ENCODE peak calls at places on chromosomes 7 and 10, in five cellular contexts. B, X, N, K and S are unnamed samples.
A peak's percentile ranks its signal among the peaks of the same experiment; 100 is the strongest.

GRCh38 chr10:110505130-110505815 is 7.6 kb downstream of the DUSP5 start:
- DNase-seq in B (no peak), X (no peak), N (no peak), K (no peak), S (no peak)

GRCh38 chr10:80104066-80104926 is 25.8 kb downstream of the TMEM254 start:
- DNase-seq in B (no peak), X (no peak), N (peak; percentile 45), K (no peak), S (no peak)

GRCh38 chr10:124152781-124153600 is 59.6 kb upstream of the CHST15 start:
- DNase-seq in B (peak; percentile 70), X (no peak), N (peak; percentile 59), K (peak; percentile 42), S (no peak)

GRCh38 chr10:78966182-78966787 is 102.5 kb upstream of the ZMIZ1 start:
- DNase-seq in B (no peak), X (no peak), N (no peak), K (no peak), S (no peak)

GRCh38 chr7:2523461-2523905 is 3.9 kb downstream of the LFNG start:
- DNase-seq in B (peak; percentile 63), X (no peak), N (no peak), K (no peak), S (no peak)

GRCh38 chr10:123997486-123998196 is 95.8 kb downstream of the CHST15 start:
- DNase-seq in B (no peak), X (peak; percentile 29), N (no peak), K (no peak), S (no peak)

GRCh38 chr7:101436857-101437576 is 74.3 kb downstream of the COL26A1 start:
- DNase-seq in B (no peak), X (no peak), N (no peak), K (peak; percentile 18), S (no peak)

GRCh38 chr7:100011516-100011915 is 3.9 kb upstream of the ZKSCAN1 start:
- DNase-seq in B (no peak), X (no peak), N (no peak), K (no peak), S (no peak)

GRCh38 chr10:19310121-19310520 is 261.5 kb downstream of the MALRD1 start:
- DNase-seq in B (no peak), X (no peak), N (no peak), K (no peak), S (no peak)

GRCh38 chr10:80702143-80702542 is 164.4 kb downstream of the SH2D4B start:
- DNase-seq in B (no peak), X (peak; percentile 79), N (no peak), K (no peak), S (no peak)

GRCh38 chr10:89283988-89284475 is 17.8 kb upstream of the IFIT2 start:
- DNase-seq in B (peak; percentile 39), X (no peak), N (no peak), K (peak; percentile 11), S (no peak)

GRCh38 chr10:13848530-13849425 is 262.0 kb downstream of the PRPF18 start:
- DNase-seq in B (no peak), X (no peak), N (no peak), K (no peak), S (no peak)

GRCh38 chr10:99318475-99318874 is 10.7 kb upstream of the CNNM1 start:
- DNase-seq in B (no peak), X (no peak), N (no peak), K (no peak), S (no peak)

GRCh38 chr10:69572159-69573055 is 815 bp downstream of the NEUROG3 start:
- DNase-seq in B (no peak), X (no peak), N (no peak), K (no peak), S (no peak)

GRCh38 chr7:100802951-100803350 is 24.4 kb downstream of the EPHB4 start:
- DNase-seq in B (no peak), X (no peak), N (no peak), K (no peak), S (no peak)

GRCh38 chr10:27716521-27716920 is 29.1 kb downstream of the MKX start:
- DNase-seq in B (no peak), X (no peak), N (no peak), K (no peak), S (no peak)

GRCh38 chr7:8597565-8597964 is 164.2 kb downstream of the NXPH1 start:
- DNase-seq in B (peak; percentile 50), X (no peak), N (no peak), K (no peak), S (no peak)